ENCODE peak calls at places on chromosomes 12 and 14, in seven cellular contexts. O, Q, G, Y, V, T and K are unnamed samples.

GRCh38 chr12:90360300-90360699 is 594.7 kb downstream of the CCER1 start:
- ATAC-seq in O (no peak), T (no peak), G (no peak), Y (no peak), V (no peak), Q (no peak), K (no peak)

GRCh38 chr14:25014440-25014839 is 35.5 kb downstream of the STXBP6 start:
- ATAC-seq in O (peak; percentile 53), Q (peak; percentile 66), G (no peak), V (peak; percentile 35), Y (no peak), T (no peak), K (no peak)

GRCh38 chr14:100408350-100409015 is 85.3 kb downstream of the SLC25A47 start:
- ATAC-seq in Y (no peak), O (no peak), T (peak; percentile 79), Q (no peak), V (peak; percentile 45), G (peak; percentile 86), K (no peak)

GRCh38 chr12:19884081-19884480 is 444.8 kb downstream of the AEBP2 start:
- ATAC-seq in Q (no peak), Y (no peak), G (no peak), T (no peak), O (peak; percentile 55), V (no peak), K (peak; percentile 37)

GRCh38 chr14:71856199-71856919 is 75.9 kb upstream of the RGS6 start:
- ATAC-seq in V (no peak), Q (no peak), Y (no peak), G (no peak), T (no peak), O (no peak), K (no peak)

GRCh38 chr14:61567838-61568571 is 127.3 kb upstream of the HIF1A start:
- ATAC-seq in V (peak; percentile 6), Q (peak; percentile 2), G (no peak), Y (no peak), T (no peak), O (peak; percentile 20), K (no peak)

GRCh38 chr14:34912182-34912581 is 37.0 kb upstream of the BAZ1A start:
- ATAC-seq in O (no peak), T (peak; percentile 76), G (peak; percentile 49), Y (no peak), V (no peak), Q (no peak), K (no peak)

GRCh38 chr12:53219956-53220856 is 11.8 kb downstream of the RARG start:
- ATAC-seq in O (peak; percentile 15), V (peak; percentile 6), Q (peak; percentile 7), Y (peak; percentile 3), G (peak; percentile 55), T (peak; percentile 26), K (peak; percentile 0)

GRCh38 chr14:33814010-33814409 is 136.9 kb downstream of the EGLN3 start:
- ATAC-seq in V (no peak), T (no peak), Y (no peak), Q (no peak), O (no peak), G (no peak), K (no peak)

GRCh38 chr12:69278814-69279782 is 39.7 kb downstream of the CPSF6 start:
- ATAC-seq in O (no peak), Y (no peak), T (no peak), G (no peak), Q (no peak), V (no peak), K (no peak)

GRCh38 chr12:120006248-120006975 is 17.4 kb downstream of the BICDL1 start:
- ATAC-seq in T (no peak), Y (no peak), Q (no peak), V (no peak), G (no peak), O (no peak), K (no peak)

GRCh38 chr12:104957388-104958008 is 592 bp downstream of the SLC41A2 start:
- ATAC-seq in T (peak; percentile 45), G (peak; percentile 40), Q (peak; percentile 11), Y (peak; percentile 21), O (peak; percentile 14), V (peak; percentile 22), K (peak; percentile 42)

GRCh38 chr14:72714871-72715214 is 179.1 kb downstream of the DPF3 start:
- ATAC-seq in V (no peak), Q (no peak), Y (peak; percentile 45), O (peak; percentile 53), G (no peak), T (peak; percentile 31), K (peak; percentile 10)

GRCh38 chr12:93449277-93449676 is 7.5 kb upstream of the UBE2N start:
- ATAC-seq in Y (no peak), V (no peak), G (no peak), O (no peak), T (no peak), Q (no peak), K (no peak)

GRCh38 chr12:4720637-4720995 is 416 bp downstream of the GALNT8 start:
- ATAC-seq in Q (no peak), O (no peak), Y (no peak), V (no peak), G (no peak), T (no peak), K (no peak)

GRCh38 chr12:70243510-70244331 is 488 bp downstream of the CNOT2 start:
- ATAC-seq in G (peak; percentile 74), Q (peak; percentile 58), O (peak; percentile 76), T (peak; percentile 84), Y (peak; percentile 77), V (peak; percentile 84), K (peak; percentile 88)

GRCh38 chr12:23670684-23671083 is 278.8 kb downstream of the SOX5 start:
- ATAC-seq in Y (no peak), O (no peak), V (no peak), G (no peak), Q (no peak), T (peak; percentile 55), K (no peak)

GRCh38 chr14:63493246-63493645 is 49.9 kb downstream of the PPP2R5E start:
- ATAC-seq in O (peak; percentile 60), T (peak; percentile 72), G (peak; percentile 75), Y (no peak), Q (peak; percentile 40), V (no peak), K (no peak)

GRCh38 chr12:52942914-52943207 is 6.1 kb upstream of the KRT18 start:
- ATAC-seq in Y (no peak), V (no peak), T (no peak), Q (no peak), G (no peak), O (no peak), K (no peak)

GRCh38 chr12:47020211-47020821 is 59.1 kb upstream of the PCED1B start:
- ATAC-seq in T (no peak), G (no peak), Q (no peak), Y (no peak), V (no peak), O (no peak), K (no peak)

GRCh38 chr12:122206976-122207375 is 3.5 kb downstream of the B3GNT4 start:
- ATAC-seq in G (no peak), T (no peak), O (no peak), Y (no peak), V (no peak), Q (no peak), K (no peak)

GRCh38 chr12:92065664-92066063 is 80.0 kb downstream of the BTG1 start:
- ATAC-seq in Y (no peak), G (no peak), Q (peak; percentile 45), T (no peak), O (no peak), V (no peak), K (no peak)

GRCh38 chr12:132557969-132558856 is 52.2 kb downstream of the LRCOL1 start:
- ATAC-seq in V (no peak), Y (no peak), O (no peak), Q (no peak), T (no peak), G (no peak), K (no peak)
- TF ChIP-seq POLR2A in V (no peak), Y (no peak), O (no peak), Q (no peak), T (no peak), G (no peak), K (no peak)

GRCh38 chr12:12032260-12032761 is 38.4 kb upstream of the BCL2L14 start:
- ATAC-seq in V (peak; percentile 3), O (peak; percentile 12), Q (peak; percentile 56), Y (no peak), G (no peak), T (no peak), K (no peak)
- TF ChIP-seq POLR2A in V (no peak), O (no peak), Q (no peak), Y (no peak), G (no peak), T (no peak), K (no peak)

GRCh38 chr12:1796515-1797010 is 23.8 kb upstream of the LRTM2 start:
- ATAC-seq in G (peak; percentile 35), T (no peak), Q (peak; percentile 25), Y (peak; percentile 24), V (peak; percentile 34), O (peak; percentile 7), K (peak; percentile 30)

GRCh38 chr12:1797011-1797901 is 23.1 kb upstream of the LRTM2 start:
- ATAC-seq in V (peak; percentile 26), Q (peak; percentile 34), Y (no peak), G (peak; percentile 35), O (peak; percentile 41), T (no peak), K (peak; percentile 35)

GRCh38 chr12:1794440-1795090 is 25.8 kb upstream of the LRTM2 start:
- ATAC-seq in V (no peak), O (no peak), T (no peak), Q (no peak), G (no peak), Y (no peak), K (no peak)

GRCh38 chr12:1795221-1795784 is 25.1 kb upstream of the LRTM2 start:
- ATAC-seq in V (no peak), O (no peak), T (no peak), Q (no peak), G (no peak), Y (no peak), K (no peak)

GRCh38 chr12:1795785-1796514 is 24.4 kb upstream of the LRTM2 start:
- ATAC-seq in T (peak; percentile 98), Y (peak; percentile 82), O (peak; percentile 94), V (peak; percentile 95), Q (peak; percentile 89), G (peak; percentile 97), K (peak; percentile 96)
- TF ChIP-seq POLR2A in T (no peak), Y (peak; percentile 56), O (no peak), V (peak; percentile 72), Q (peak; percentile 75), G (peak; percentile 94), K (peak; percentile 37)

GRCh38 chr12:55684761-55685370 is 22.8 kb downstream of the ITGA7 start:
- ATAC-seq in Y (no peak), V (no peak), O (no peak), Q (no peak), T (no peak), G (no peak), K (no peak)

GRCh38 chr12:55685671-55686070 is 22.0 kb downstream of the ITGA7 start:
- ATAC-seq in V (no peak), Y (no peak), T (no peak), O (no peak), Q (no peak), G (no peak), K (no peak)

GRCh38 chr12:55688716-55689655 is 18.7 kb downstream of the ITGA7 start:
- ATAC-seq in V (no peak), O (no peak), G (no peak), Q (peak; percentile 14), T (no peak), Y (no peak), K (no peak)

GRCh38 chr12:55687746-55688145 is 20.0 kb downstream of the ITGA7 start:
- ATAC-seq in O (no peak), Q (peak; percentile 14), V (no peak), Y (no peak), T (no peak), G (no peak), K (no peak)

GRCh38 chr12:55686366-55687010 is 21.2 kb downstream of the ITGA7 start:
- ATAC-seq in O (no peak), Y (no peak), V (no peak), Q (no peak), G (no peak), T (no peak), K (no peak)
- TF ChIP-seq POLR2A in O (no peak), Y (no peak), V (no peak), Q (no peak), G (no peak), T (no peak), K (no peak)